ENCODE peak calls at places on chromosome 11, in six cellular contexts. One of them, this sample, is unnamed.

GRCh38 chr11:22922672-22923071 is 62.4 kb upstream of the CCDC179 start:
- DNase-seq in adrenal gland: no peak
- DNase-seq in endothelial cell of umbilical vein: peak; percentile 34
- DNase-seq in fibroblast of lung: no peak
- DNase-seq in retinal pigment epithelial cell: no peak
- DNase-seq in BJ: no peak
- DNase-seq in this sample: no peak

GRCh38 chr11:67408437-67409200 is 4.7 kb downstream of the TBC1D10C start:
- DNase-seq in adrenal gland: no peak
- DNase-seq in endothelial cell of umbilical vein: no peak
- DNase-seq in fibroblast of lung: no peak
- DNase-seq in retinal pigment epithelial cell: no peak
- DNase-seq in BJ: no peak
- DNase-seq in this sample: no peak

GRCh38 chr11:1047576-1048156 is 11.1 kb upstream of the MUC6 start:
- DNase-seq in adrenal gland: no peak
- DNase-seq in endothelial cell of umbilical vein: no peak
- DNase-seq in fibroblast of lung: no peak
- DNase-seq in retinal pigment epithelial cell: no peak
- DNase-seq in BJ: no peak
- DNase-seq in this sample: no peak

GRCh38 chr11:123393312-123393927 is 36.6 kb upstream of the GRAMD1B start:
- DNase-seq in adrenal gland: no peak
- DNase-seq in endothelial cell of umbilical vein: no peak
- DNase-seq in fibroblast of lung: no peak
- DNase-seq in retinal pigment epithelial cell: no peak
- DNase-seq in BJ: no peak
- DNase-seq in this sample: no peak

GRCh38 chr11:122367809-122368231 is 251.8 kb upstream of the BLID start:
- DNase-seq in adrenal gland: peak; percentile 32
- DNase-seq in endothelial cell of umbilical vein: peak; percentile 38
- DNase-seq in fibroblast of lung: peak; percentile 85
- DNase-seq in retinal pigment epithelial cell: peak; percentile 78
- DNase-seq in BJ: no peak
- DNase-seq in this sample: peak; percentile 63

GRCh38 chr11:7595951-7596350 is 77.3 kb downstream of the CYB5R2 start:
- DNase-seq in adrenal gland: no peak
- DNase-seq in endothelial cell of umbilical vein: no peak
- DNase-seq in fibroblast of lung: no peak
- DNase-seq in retinal pigment epithelial cell: no peak
- DNase-seq in BJ: no peak
- DNase-seq in this sample: no peak

GRCh38 chr11:75277211-75277805 is 36.7 kb downstream of the TPBGL start:
- DNase-seq in adrenal gland: no peak
- DNase-seq in endothelial cell of umbilical vein: no peak
- DNase-seq in fibroblast of lung: no peak
- DNase-seq in retinal pigment epithelial cell: no peak
- DNase-seq in BJ: no peak
- DNase-seq in this sample: no peak

GRCh38 chr11:105553015-105553414 is 56.9 kb upstream of the GRIA4 start:
- DNase-seq in adrenal gland: no peak
- DNase-seq in endothelial cell of umbilical vein: no peak
- DNase-seq in fibroblast of lung: peak; percentile 17
- DNase-seq in retinal pigment epithelial cell: no peak
- DNase-seq in BJ: no peak
- DNase-seq in this sample: peak; percentile 7

GRCh38 chr11:69484427-69485259 is 3.2 kb downstream of the LINC01488 start:
- DNase-seq in adrenal gland: no peak
- DNase-seq in endothelial cell of umbilical vein: no peak
- DNase-seq in fibroblast of lung: no peak
- DNase-seq in retinal pigment epithelial cell: no peak
- DNase-seq in BJ: no peak
- DNase-seq in this sample: no peak

GRCh38 chr11:121829159-121829643 is 286.8 kb downstream of the BLID start:
- DNase-seq in adrenal gland: peak; percentile 34
- DNase-seq in endothelial cell of umbilical vein: peak; percentile 87
- DNase-seq in fibroblast of lung: peak; percentile 100
- DNase-seq in retinal pigment epithelial cell: peak; percentile 36
- DNase-seq in BJ: peak; percentile 98
- DNase-seq in this sample: no peak

GRCh38 chr11:75422248-75423231 is 10.5 kb downstream of the KLHL35 start:
- DNase-seq in adrenal gland: no peak
- DNase-seq in endothelial cell of umbilical vein: no peak
- DNase-seq in fibroblast of lung: no peak
- DNase-seq in retinal pigment epithelial cell: no peak
- DNase-seq in BJ: no peak
- DNase-seq in this sample: no peak

GRCh38 chr11:70720291-70720690 is 322.0 kb downstream of the CTTN start:
- DNase-seq in adrenal gland: no peak
- DNase-seq in endothelial cell of umbilical vein: no peak
- DNase-seq in fibroblast of lung: no peak
- DNase-seq in retinal pigment epithelial cell: no peak
- DNase-seq in BJ: no peak
- DNase-seq in this sample: no peak

GRCh38 chr11:2551131-2551530 is 106.3 kb downstream of the KCNQ1 start:
- DNase-seq in adrenal gland: no peak
- DNase-seq in endothelial cell of umbilical vein: no peak
- DNase-seq in fibroblast of lung: no peak
- DNase-seq in retinal pigment epithelial cell: no peak
- DNase-seq in BJ: no peak
- DNase-seq in this sample: no peak

GRCh38 chr11:70522613-70523311 is 124.4 kb downstream of the CTTN start:
- DNase-seq in adrenal gland: no peak
- DNase-seq in endothelial cell of umbilical vein: no peak
- DNase-seq in fibroblast of lung: no peak
- DNase-seq in retinal pigment epithelial cell: no peak
- DNase-seq in BJ: no peak
- DNase-seq in this sample: no peak

GRCh38 chr11:30172158-30172557 is 58.7 kb upstream of the FSHB start:
- DNase-seq in adrenal gland: no peak
- DNase-seq in endothelial cell of umbilical vein: no peak
- DNase-seq in fibroblast of lung: no peak
- DNase-seq in retinal pigment epithelial cell: no peak
- DNase-seq in BJ: no peak
- DNase-seq in this sample: no peak

GRCh38 chr11:76606102-76606793 is 64.3 kb downstream of the LRRC32 start:
- DNase-seq in adrenal gland: no peak
- DNase-seq in endothelial cell of umbilical vein: no peak
- DNase-seq in fibroblast of lung: no peak
- DNase-seq in retinal pigment epithelial cell: no peak
- DNase-seq in BJ: no peak
- DNase-seq in this sample: no peak

GRCh38 chr11:126355324-126355925 is at the start of gene ST3GAL4:
- DNase-seq in adrenal gland: peak; percentile 89
- DNase-seq in endothelial cell of umbilical vein: peak; percentile 73
- DNase-seq in fibroblast of lung: peak; percentile 69
- DNase-seq in retinal pigment epithelial cell: no peak
- DNase-seq in BJ: no peak
- DNase-seq in this sample: no peak

GRCh38 chr11:35523351-35523768 is 2.1 kb downstream of the PAMR1 start:
- DNase-seq in adrenal gland: no peak
- DNase-seq in endothelial cell of umbilical vein: no peak
- DNase-seq in fibroblast of lung: peak; percentile 42
- DNase-seq in retinal pigment epithelial cell: no peak
- DNase-seq in BJ: peak; percentile 53
- DNase-seq in this sample: no peak

GRCh38 chr11:61791737-61792309 is 576 bp downstream of the TMEM258 start:
- DNase-seq in adrenal gland: peak; percentile 90
- DNase-seq in endothelial cell of umbilical vein: peak; percentile 95
- DNase-seq in fibroblast of lung: peak; percentile 92
- DNase-seq in retinal pigment epithelial cell: peak; percentile 80
- DNase-seq in BJ: peak; percentile 35
- DNase-seq in this sample: no peak

GRCh38 chr11:62543680-62544444 is 2.7 kb downstream of the AHNAK start:
- DNase-seq in adrenal gland: no peak
- DNase-seq in endothelial cell of umbilical vein: no peak
- DNase-seq in fibroblast of lung: no peak
- DNase-seq in retinal pigment epithelial cell: no peak
- DNase-seq in BJ: no peak
- DNase-seq in this sample: no peak

GRCh38 chr11:129939510-129939909 is 44.1 kb upstream of the NFRKB start:
- DNase-seq in adrenal gland: no peak
- DNase-seq in endothelial cell of umbilical vein: no peak
- DNase-seq in fibroblast of lung: no peak
- DNase-seq in retinal pigment epithelial cell: no peak
- DNase-seq in BJ: no peak
- DNase-seq in this sample: no peak

GRCh38 chr11:1351278-1351937 is 38.3 kb upstream of the BRSK2 start:
- DNase-seq in adrenal gland: no peak
- DNase-seq in endothelial cell of umbilical vein: no peak
- DNase-seq in fibroblast of lung: no peak
- DNase-seq in retinal pigment epithelial cell: no peak
- DNase-seq in BJ: no peak
- DNase-seq in this sample: peak; percentile 22

GRCh38 chr11:130839950-130840666 is 76.2 kb downstream of the SNX19 start:
- DNase-seq in adrenal gland: no peak
- DNase-seq in endothelial cell of umbilical vein: no peak
- DNase-seq in fibroblast of lung: peak; percentile 88
- DNase-seq in retinal pigment epithelial cell: no peak
- DNase-seq in BJ: no peak
- DNase-seq in this sample: no peak

GRCh38 chr11:17810736-17811135 is 76.2 kb downstream of the KCNC1 start:
- DNase-seq in adrenal gland: peak; percentile 10
- DNase-seq in endothelial cell of umbilical vein: peak; percentile 41
- DNase-seq in fibroblast of lung: peak; percentile 33
- DNase-seq in retinal pigment epithelial cell: no peak
- DNase-seq in BJ: no peak
- DNase-seq in this sample: no peak

GRCh38 chr11:15875934-15876333 is 480.4 kb downstream of the SOX6 start:
- DNase-seq in adrenal gland: no peak
- DNase-seq in endothelial cell of umbilical vein: no peak
- DNase-seq in fibroblast of lung: no peak
- DNase-seq in retinal pigment epithelial cell: no peak
- DNase-seq in BJ: no peak
- DNase-seq in this sample: no peak

GRCh38 chr11:110763249-110764011 is 51.2 kb upstream of the ARHGAP20 start:
- DNase-seq in adrenal gland: peak; percentile 23
- DNase-seq in endothelial cell of umbilical vein: peak; percentile 72
- DNase-seq in fibroblast of lung: peak; percentile 86
- DNase-seq in retinal pigment epithelial cell: no peak
- DNase-seq in BJ: peak; percentile 59
- DNase-seq in this sample: peak; percentile 13

GRCh38 chr11:44927174-44927661 is 23.5 kb downstream of the TP53I11 start:
- DNase-seq in adrenal gland: peak; percentile 63
- DNase-seq in endothelial cell of umbilical vein: peak; percentile 52
- DNase-seq in fibroblast of lung: peak; percentile 70
- DNase-seq in retinal pigment epithelial cell: no peak
- DNase-seq in BJ: no peak
- DNase-seq in this sample: no peak

GRCh38 chr11:126843096-126843495 is 157.5 kb downstream of the KIRREL3 start:
- DNase-seq in adrenal gland: no peak
- DNase-seq in endothelial cell of umbilical vein: no peak
- DNase-seq in fibroblast of lung: no peak
- DNase-seq in retinal pigment epithelial cell: no peak
- DNase-seq in BJ: no peak
- DNase-seq in this sample: peak; percentile 94

GRCh38 chr11:115222218-115222862 is 281.9 kb downstream of the CADM1 start:
- DNase-seq in adrenal gland: peak; percentile 9
- DNase-seq in endothelial cell of umbilical vein: peak; percentile 40
- DNase-seq in fibroblast of lung: peak; percentile 86
- DNase-seq in retinal pigment epithelial cell: no peak
- DNase-seq in BJ: peak; percentile 58
- DNase-seq in this sample: peak; percentile 87

GRCh38 chr11:57491371-57492061 is 24.0 kb downstream of the SLC43A1 start:
- DNase-seq in adrenal gland: peak; percentile 51
- DNase-seq in endothelial cell of umbilical vein: peak; percentile 39
- DNase-seq in fibroblast of lung: peak; percentile 34
- DNase-seq in retinal pigment epithelial cell: no peak
- DNase-seq in BJ: no peak
- DNase-seq in this sample: no peak

GRCh38 chr11:102386376-102386775 is 39.4 kb downstream of the BIRC2 start:
- DNase-seq in adrenal gland: no peak
- DNase-seq in endothelial cell of umbilical vein: no peak
- DNase-seq in fibroblast of lung: no peak
- DNase-seq in retinal pigment epithelial cell: no peak
- DNase-seq in BJ: no peak
- DNase-seq in this sample: no peak

DNA sequence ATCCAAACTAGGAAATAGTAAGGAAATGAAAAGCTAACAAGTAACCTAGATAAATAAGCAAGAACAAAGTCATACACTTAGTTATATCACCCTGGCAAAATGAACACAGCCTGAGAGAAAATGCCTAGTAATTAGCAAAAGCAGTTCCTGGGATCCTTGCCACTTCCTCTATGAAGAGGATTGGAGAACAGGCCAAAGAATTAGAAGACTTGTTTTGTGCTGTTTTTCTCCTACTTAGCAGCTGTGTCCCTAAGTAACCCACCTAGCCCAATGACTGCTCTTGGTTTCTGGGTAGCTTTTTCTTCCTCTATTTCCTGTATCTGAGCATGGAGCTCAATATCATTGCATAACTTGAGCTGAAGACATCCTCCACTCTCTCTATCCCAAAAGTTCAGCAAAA is 713.9 kb downstream of the ETS1 start:
- DNase-seq in adrenal gland: no peak
- DNase-seq in endothelial cell of umbilical vein: no peak
- DNase-seq in fibroblast of lung: no peak
- DNase-seq in retinal pigment epithelial cell: peak; percentile 68
- DNase-seq in BJ: no peak
- DNase-seq in this sample: no peak
- TF ChIP-seq CTCF in adrenal gland: no peak
- TF ChIP-seq CTCF in endothelial cell of umbilical vein: no peak
- TF ChIP-seq CTCF in fibroblast of lung: no peak
- TF ChIP-seq CTCF in retinal pigment epithelial cell: no peak
- TF ChIP-seq CTCF in BJ: no peak
- TF ChIP-seq CTCF in this sample: no peak

DNA sequence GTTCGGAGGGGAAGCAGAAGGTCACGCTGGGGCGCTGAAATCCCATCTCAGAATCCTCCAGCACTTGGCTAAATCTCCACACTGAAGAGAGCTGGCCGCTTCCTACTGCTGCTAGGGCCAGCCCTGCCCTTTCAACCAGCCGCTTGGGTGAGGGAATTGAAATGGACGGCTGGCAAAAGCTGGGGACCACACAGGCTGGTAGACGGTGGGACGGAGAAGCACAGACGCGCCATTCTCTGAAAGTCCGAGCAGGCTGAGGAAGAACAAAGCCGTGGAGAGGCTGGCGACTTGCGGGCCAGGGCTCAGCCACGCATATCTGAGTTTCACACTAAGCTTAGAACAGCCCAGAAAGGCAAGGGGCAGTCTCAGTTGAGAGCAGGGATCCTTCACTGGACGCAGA is 3.6 kb downstream of the EHD1 start:
- DNase-seq in adrenal gland: no peak
- DNase-seq in endothelial cell of umbilical vein: no peak
- DNase-seq in fibroblast of lung: no peak
- DNase-seq in retinal pigment epithelial cell: no peak
- DNase-seq in BJ: no peak
- DNase-seq in this sample: no peak
- H3K4me3 ChIP-seq in adrenal gland: no peak overlapping the region
- H3K4me3 ChIP-seq in endothelial cell of umbilical vein: no peak overlapping the region
- H3K4me3 ChIP-seq in fibroblast of lung: peak overlapping the region; percentile 19
- H3K4me3 ChIP-seq in retinal pigment epithelial cell: peak overlapping the region; percentile 19
- H3K4me3 ChIP-seq in BJ: no peak overlapping the region
- H3K4me3 ChIP-seq in this sample: no peak overlapping the region

GRCh38 chr11:8813658-8814057 is 97.3 kb upstream of the AKIP1 start:
- DNase-seq in adrenal gland: peak; percentile 80
- DNase-seq in endothelial cell of umbilical vein: peak; percentile 81
- DNase-seq in fibroblast of lung: peak; percentile 92
- DNase-seq in retinal pigment epithelial cell: peak; percentile 73
- DNase-seq in BJ: no peak
- DNase-seq in this sample: no peak
- TF ChIP-seq CTCF in adrenal gland: peak; percentile 73
- TF ChIP-seq CTCF in endothelial cell of umbilical vein: peak; percentile 96
- TF ChIP-seq CTCF in fibroblast of lung: peak; percentile 98
- TF ChIP-seq CTCF in retinal pigment epithelial cell: peak; percentile 97
- TF ChIP-seq CTCF in BJ: peak; percentile 92
- TF ChIP-seq CTCF in this sample: peak; percentile 97

GRCh38 chr11:111910637-111911562 is 670 bp downstream of the CRYAB start:
- DNase-seq in adrenal gland: no peak
- DNase-seq in endothelial cell of umbilical vein: no peak
- DNase-seq in fibroblast of lung: no peak
- DNase-seq in retinal pigment epithelial cell: no peak
- DNase-seq in BJ: no peak
- DNase-seq in this sample: no peak
- H3K4me3 ChIP-seq in adrenal gland: no peak overlapping the region
- H3K4me3 ChIP-seq in endothelial cell of umbilical vein: no peak overlapping the region
- H3K4me3 ChIP-seq in fibroblast of lung: no peak overlapping the region
- H3K4me3 ChIP-seq in retinal pigment epithelial cell: peak overlapping the region; percentile 41
- H3K4me3 ChIP-seq in BJ: peak overlapping the region; percentile 0
- H3K4me3 ChIP-seq in this sample: peak overlapping the region; percentile 67